ENCODE peak calls at places on chromosomes 6 and 20, in four cellular contexts. One of them, this sample, is unnamed.

GRCh38 chr20:32465092-32465900 is 107.2 kb downstream of the ASXL1 start:
- DNase-seq in A549: peak; percentile 88
- DNase-seq in activated naive CD8-positive, alpha-beta T cell treated with anti-CD3 and anti-CD28 coated beads for 36 hours: no peak
- DNase-seq in activated T-helper 1 cell treated with anti-CD3 and anti-CD28 coated beads, Interleukin-12 subunit alpha, Interleukin-12 subunit beta, Interleukin-2, Interleukin-4 antibody, amounts not matched to agents 30 ng/mL and 10 ng/mL and 1 ng/mL, durations not matched to agents 14 hours and 24 hours and 36 hours: no peak
- DNase-seq in this sample: peak; percentile 85

GRCh38 chr6:21995318-21995717 is 301.5 kb downstream of the PRL start:
- DNase-seq in A549: no peak
- DNase-seq in activated naive CD8-positive, alpha-beta T cell treated with anti-CD3 and anti-CD28 coated beads for 36 hours: no peak
- DNase-seq in activated T-helper 1 cell treated with anti-CD3 and anti-CD28 coated beads, Interleukin-12 subunit alpha, Interleukin-12 subunit beta, Interleukin-2, Interleukin-4 antibody, amounts not matched to agents 30 ng/mL and 10 ng/mL and 1 ng/mL, durations not matched to agents 14 hours and 24 hours and 36 hours: no peak
- DNase-seq in this sample: no peak

GRCh38 chr20:37914672-37915433 is 11.9 kb downstream of the VSTM2L start:
- DNase-seq in A549: no peak
- DNase-seq in activated naive CD8-positive, alpha-beta T cell treated with anti-CD3 and anti-CD28 coated beads for 36 hours: peak; percentile 11
- DNase-seq in activated T-helper 1 cell treated with anti-CD3 and anti-CD28 coated beads, Interleukin-12 subunit alpha, Interleukin-12 subunit beta, Interleukin-2, Interleukin-4 antibody, amounts not matched to agents 30 ng/mL and 10 ng/mL and 1 ng/mL, durations not matched to agents 14 hours and 24 hours and 36 hours: peak; percentile 4
- DNase-seq in this sample: no peak

GRCh38 chr6:18314317-18314997 is 50.1 kb upstream of the DEK start:
- DNase-seq in A549: no peak
- DNase-seq in activated naive CD8-positive, alpha-beta T cell treated with anti-CD3 and anti-CD28 coated beads for 36 hours: no peak
- DNase-seq in activated T-helper 1 cell treated with anti-CD3 and anti-CD28 coated beads, Interleukin-12 subunit alpha, Interleukin-12 subunit beta, Interleukin-2, Interleukin-4 antibody, amounts not matched to agents 30 ng/mL and 10 ng/mL and 1 ng/mL, durations not matched to agents 14 hours and 24 hours and 36 hours: no peak
- DNase-seq in this sample: no peak

GRCh38 chr6:4371207-4371921 is 236.0 kb upstream of the ECI2 start:
- DNase-seq in A549: no peak
- DNase-seq in activated naive CD8-positive, alpha-beta T cell treated with anti-CD3 and anti-CD28 coated beads for 36 hours: no peak
- DNase-seq in activated T-helper 1 cell treated with anti-CD3 and anti-CD28 coated beads, Interleukin-12 subunit alpha, Interleukin-12 subunit beta, Interleukin-2, Interleukin-4 antibody, amounts not matched to agents 30 ng/mL and 10 ng/mL and 1 ng/mL, durations not matched to agents 14 hours and 24 hours and 36 hours: no peak
- DNase-seq in this sample: no peak

GRCh38 chr6:132530293-132530974 is 7.6 kb upstream of the TAAR9 start:
- DNase-seq in A549: peak; percentile 60
- DNase-seq in activated naive CD8-positive, alpha-beta T cell treated with anti-CD3 and anti-CD28 coated beads for 36 hours: peak; percentile 41
- DNase-seq in activated T-helper 1 cell treated with anti-CD3 and anti-CD28 coated beads, Interleukin-12 subunit alpha, Interleukin-12 subunit beta, Interleukin-2, Interleukin-4 antibody, amounts not matched to agents 30 ng/mL and 10 ng/mL and 1 ng/mL, durations not matched to agents 14 hours and 24 hours and 36 hours: peak; percentile 45
- DNase-seq in this sample: peak; percentile 54

GRCh38 chr20:10282930-10283556 is 64.4 kb downstream of the SNAP25 start:
- DNase-seq in A549: peak; percentile 53
- DNase-seq in activated naive CD8-positive, alpha-beta T cell treated with anti-CD3 and anti-CD28 coated beads for 36 hours: no peak
- DNase-seq in activated T-helper 1 cell treated with anti-CD3 and anti-CD28 coated beads, Interleukin-12 subunit alpha, Interleukin-12 subunit beta, Interleukin-2, Interleukin-4 antibody, amounts not matched to agents 30 ng/mL and 10 ng/mL and 1 ng/mL, durations not matched to agents 14 hours and 24 hours and 36 hours: no peak
- DNase-seq in this sample: no peak

GRCh38 chr6:148761532-148761951 is 14.7 kb downstream of the UST start:
- DNase-seq in A549: no peak
- DNase-seq in activated naive CD8-positive, alpha-beta T cell treated with anti-CD3 and anti-CD28 coated beads for 36 hours: peak; percentile 26
- DNase-seq in activated T-helper 1 cell treated with anti-CD3 and anti-CD28 coated beads, Interleukin-12 subunit alpha, Interleukin-12 subunit beta, Interleukin-2, Interleukin-4 antibody, amounts not matched to agents 30 ng/mL and 10 ng/mL and 1 ng/mL, durations not matched to agents 14 hours and 24 hours and 36 hours: no peak
- DNase-seq in this sample: no peak

GRCh38 chr6:23851551-23851950 is 274.5 kb upstream of the NRSN1 start:
- DNase-seq in A549: no peak
- DNase-seq in activated naive CD8-positive, alpha-beta T cell treated with anti-CD3 and anti-CD28 coated beads for 36 hours: no peak
- DNase-seq in activated T-helper 1 cell treated with anti-CD3 and anti-CD28 coated beads, Interleukin-12 subunit alpha, Interleukin-12 subunit beta, Interleukin-2, Interleukin-4 antibody, amounts not matched to agents 30 ng/mL and 10 ng/mL and 1 ng/mL, durations not matched to agents 14 hours and 24 hours and 36 hours: no peak
- DNase-seq in this sample: no peak

GRCh38 chr6:86619428-86619827 is 317.9 kb upstream of the HTR1E start:
- DNase-seq in A549: no peak
- DNase-seq in activated naive CD8-positive, alpha-beta T cell treated with anti-CD3 and anti-CD28 coated beads for 36 hours: no peak
- DNase-seq in activated T-helper 1 cell treated with anti-CD3 and anti-CD28 coated beads, Interleukin-12 subunit alpha, Interleukin-12 subunit beta, Interleukin-2, Interleukin-4 antibody, amounts not matched to agents 30 ng/mL and 10 ng/mL and 1 ng/mL, durations not matched to agents 14 hours and 24 hours and 36 hours: no peak
- DNase-seq in this sample: no peak

GRCh38 chr6:125746731-125747588 is 2.5 kb upstream of the HEY2 start:
- DNase-seq in A549: peak; percentile 27
- DNase-seq in activated naive CD8-positive, alpha-beta T cell treated with anti-CD3 and anti-CD28 coated beads for 36 hours: peak; percentile 73
- DNase-seq in activated T-helper 1 cell treated with anti-CD3 and anti-CD28 coated beads, Interleukin-12 subunit alpha, Interleukin-12 subunit beta, Interleukin-2, Interleukin-4 antibody, amounts not matched to agents 30 ng/mL and 10 ng/mL and 1 ng/mL, durations not matched to agents 14 hours and 24 hours and 36 hours: peak; percentile 67
- DNase-seq in this sample: peak; percentile 87

GRCh38 chr6:14025160-14025559 is 92.4 kb upstream of the CD83 start:
- DNase-seq in A549: no peak
- DNase-seq in activated naive CD8-positive, alpha-beta T cell treated with anti-CD3 and anti-CD28 coated beads for 36 hours: no peak
- DNase-seq in activated T-helper 1 cell treated with anti-CD3 and anti-CD28 coated beads, Interleukin-12 subunit alpha, Interleukin-12 subunit beta, Interleukin-2, Interleukin-4 antibody, amounts not matched to agents 30 ng/mL and 10 ng/mL and 1 ng/mL, durations not matched to agents 14 hours and 24 hours and 36 hours: no peak
- DNase-seq in this sample: no peak

GRCh38 chr6:3813150-3813780 is 35.9 kb upstream of the FAM50B start:
- DNase-seq in A549: peak; percentile 32
- DNase-seq in activated naive CD8-positive, alpha-beta T cell treated with anti-CD3 and anti-CD28 coated beads for 36 hours: peak; percentile 5
- DNase-seq in activated T-helper 1 cell treated with anti-CD3 and anti-CD28 coated beads, Interleukin-12 subunit alpha, Interleukin-12 subunit beta, Interleukin-2, Interleukin-4 antibody, amounts not matched to agents 30 ng/mL and 10 ng/mL and 1 ng/mL, durations not matched to agents 14 hours and 24 hours and 36 hours: no peak
- DNase-seq in this sample: peak; percentile 96

GRCh38 chr20:881051-881820 is 34.9 kb downstream of the ANGPT4 start:
- DNase-seq in A549: peak; percentile 63
- DNase-seq in activated naive CD8-positive, alpha-beta T cell treated with anti-CD3 and anti-CD28 coated beads for 36 hours: peak; percentile 34
- DNase-seq in activated T-helper 1 cell treated with anti-CD3 and anti-CD28 coated beads, Interleukin-12 subunit alpha, Interleukin-12 subunit beta, Interleukin-2, Interleukin-4 antibody, amounts not matched to agents 30 ng/mL and 10 ng/mL and 1 ng/mL, durations not matched to agents 14 hours and 24 hours and 36 hours: no peak
- DNase-seq in this sample: no peak